ENCODE peak calls at places on chromosome 5, in seven cellular contexts. One of them, this sample, is unnamed.

GRCh38 chr5:50445281-50445949 is 4.3 kb upstream of the EMB start:
- DNase-seq in neural progenitor cell: no peak
- DNase-seq in GM12878: peak; percentile 62
- DNase-seq in endothelial cell of umbilical vein: no peak
- DNase-seq in PC-3: no peak
- DNase-seq in HCT116: no peak
- DNase-seq in GM23248: no peak
- DNase-seq in this sample: no peak

GRCh38 chr5:14545308-14545707 is 36.3 kb upstream of the OTULINL start:
- DNase-seq in GM12878: no peak
- DNase-seq in endothelial cell of umbilical vein: no peak
- DNase-seq in HCT116: no peak
- DNase-seq in PC-3: no peak
- DNase-seq in neural progenitor cell: no peak
- DNase-seq in GM23248: no peak
- DNase-seq in this sample: no peak

GRCh38 chr5:9395736-9396135 is 150.1 kb downstream of the SEMA5A start:
- DNase-seq in PC-3: no peak
- DNase-seq in GM12878: no peak
- DNase-seq in GM23248: no peak
- DNase-seq in neural progenitor cell: no peak
- DNase-seq in HCT116: no peak
- DNase-seq in endothelial cell of umbilical vein: no peak
- DNase-seq in this sample: no peak

GRCh38 chr5:67063791-67064190 is 132.8 kb downstream of the CD180 start:
- DNase-seq in neural progenitor cell: no peak
- DNase-seq in HCT116: no peak
- DNase-seq in endothelial cell of umbilical vein: peak; percentile 84
- DNase-seq in GM12878: no peak
- DNase-seq in GM23248: peak; percentile 4
- DNase-seq in PC-3: no peak
- DNase-seq in this sample: no peak

GRCh38 chr5:56270568-56271392 is 37.6 kb upstream of the ANKRD55 start:
- DNase-seq in PC-3: peak; percentile 77
- DNase-seq in neural progenitor cell: peak; percentile 89
- DNase-seq in HCT116: peak; percentile 62
- DNase-seq in GM12878: peak; percentile 62
- DNase-seq in GM23248: peak; percentile 90
- DNase-seq in endothelial cell of umbilical vein: peak; percentile 90
- DNase-seq in this sample: peak; percentile 25

GRCh38 chr5:16593013-16593412 is 23.8 kb downstream of the RETREG1 start:
- DNase-seq in PC-3: peak; percentile 30
- DNase-seq in GM23248: peak; percentile 94
- DNase-seq in HCT116: no peak
- DNase-seq in endothelial cell of umbilical vein: no peak
- DNase-seq in GM12878: no peak
- DNase-seq in neural progenitor cell: no peak
- DNase-seq in this sample: no peak

GRCh38 chr5:160923927-160924705 is 72.1 kb upstream of the ATP10B start:
- DNase-seq in PC-3: peak; percentile 34
- DNase-seq in neural progenitor cell: peak; percentile 74
- DNase-seq in GM23248: no peak
- DNase-seq in HCT116: no peak
- DNase-seq in GM12878: no peak
- DNase-seq in endothelial cell of umbilical vein: no peak
- DNase-seq in this sample: no peak

GRCh38 chr5:126410623-126411022 is 12.6 kb upstream of the GRAMD2B start:
- DNase-seq in GM12878: no peak
- DNase-seq in HCT116: no peak
- DNase-seq in GM23248: no peak
- DNase-seq in PC-3: no peak
- DNase-seq in neural progenitor cell: no peak
- DNase-seq in endothelial cell of umbilical vein: no peak
- DNase-seq in this sample: no peak

GRCh38 chr5:143964919-143965318 is 153.0 kb downstream of the HMHB1 start:
- DNase-seq in endothelial cell of umbilical vein: no peak
- DNase-seq in neural progenitor cell: no peak
- DNase-seq in GM23248: peak; percentile 36
- DNase-seq in HCT116: no peak
- DNase-seq in GM12878: no peak
- DNase-seq in PC-3: peak; percentile 64
- DNase-seq in this sample: no peak

GRCh38 chr5:120443607-120444006 is 20.5 kb upstream of the PRR16 start:
- DNase-seq in PC-3: no peak
- DNase-seq in neural progenitor cell: no peak
- DNase-seq in HCT116: no peak
- DNase-seq in GM23248: no peak
- DNase-seq in GM12878: no peak
- DNase-seq in endothelial cell of umbilical vein: no peak
- DNase-seq in this sample: no peak

GRCh38 chr5:40404613-40405012 is 275.1 kb upstream of the PTGER4 start:
- DNase-seq in neural progenitor cell: no peak
- DNase-seq in GM23248: no peak
- DNase-seq in GM12878: no peak
- DNase-seq in HCT116: no peak
- DNase-seq in PC-3: no peak
- DNase-seq in endothelial cell of umbilical vein: no peak
- DNase-seq in this sample: no peak

GRCh38 chr5:167916706-167917105 is 374.7 kb upstream of the WWC1 start:
- DNase-seq in HCT116: no peak
- DNase-seq in neural progenitor cell: peak; percentile 20
- DNase-seq in PC-3: no peak
- DNase-seq in endothelial cell of umbilical vein: no peak
- DNase-seq in GM12878: no peak
- DNase-seq in GM23248: peak; percentile 68
- DNase-seq in this sample: no peak

GRCh38 chr5:176152191-176152932 is 85.9 kb upstream of the SIMC1 start:
- DNase-seq in PC-3: no peak
- DNase-seq in neural progenitor cell: peak; percentile 93
- DNase-seq in endothelial cell of umbilical vein: no peak
- DNase-seq in GM12878: no peak
- DNase-seq in HCT116: no peak
- DNase-seq in GM23248: no peak
- DNase-seq in this sample: no peak

GRCh38 chr5:177357459-177358332 is at the start of gene RGS14:
- DNase-seq in GM12878: peak; percentile 77
- DNase-seq in HCT116: no peak
- DNase-seq in GM23248: peak; percentile 72
- DNase-seq in endothelial cell of umbilical vein: peak; percentile 56
- DNase-seq in PC-3: peak; percentile 70
- DNase-seq in neural progenitor cell: no peak
- DNase-seq in this sample: no peak

GRCh38 chr5:151106073-151106472 is 25.2 kb upstream of the TNIP1 start:
- DNase-seq in endothelial cell of umbilical vein: no peak
- DNase-seq in GM23248: no peak
- DNase-seq in HCT116: no peak
- DNase-seq in PC-3: no peak
- DNase-seq in neural progenitor cell: no peak
- DNase-seq in GM12878: no peak
- DNase-seq in this sample: no peak

GRCh38 chr5:3741372-3741770 is 145.7 kb downstream of the IRX1 start:
- DNase-seq in GM12878: no peak
- DNase-seq in neural progenitor cell: no peak
- DNase-seq in endothelial cell of umbilical vein: no peak
- DNase-seq in PC-3: peak; percentile 38
- DNase-seq in HCT116: no peak
- DNase-seq in GM23248: no peak
- DNase-seq in this sample: no peak

GRCh38 chr5:145967296-145967695 is 30.9 kb downstream of the SH3RF2 start:
- DNase-seq in neural progenitor cell: no peak
- DNase-seq in GM12878: no peak
- DNase-seq in PC-3: no peak
- DNase-seq in GM23248: no peak
- DNase-seq in HCT116: no peak
- DNase-seq in endothelial cell of umbilical vein: no peak
- DNase-seq in this sample: no peak

GRCh38 chr5:91224969-91225368 is 158.1 kb downstream of the ARRDC3 start:
- DNase-seq in endothelial cell of umbilical vein: no peak
- DNase-seq in GM12878: no peak
- DNase-seq in neural progenitor cell: no peak
- DNase-seq in GM23248: no peak
- DNase-seq in PC-3: no peak
- DNase-seq in HCT116: no peak
- DNase-seq in this sample: no peak

GRCh38 chr5:140221697-140222223 is 46.8 kb downstream of the CYSTM1 start:
- DNase-seq in PC-3: peak; percentile 80
- DNase-seq in HCT116: peak; percentile 59
- DNase-seq in neural progenitor cell: no peak
- DNase-seq in GM23248: peak; percentile 93
- DNase-seq in endothelial cell of umbilical vein: peak; percentile 39
- DNase-seq in GM12878: no peak
- DNase-seq in this sample: no peak

GRCh38 chr5:168782172-168782571 is 203.0 kb upstream of the PANK3 start:
- DNase-seq in PC-3: no peak
- DNase-seq in endothelial cell of umbilical vein: no peak
- DNase-seq in HCT116: no peak
- DNase-seq in GM23248: no peak
- DNase-seq in GM12878: no peak
- DNase-seq in neural progenitor cell: no peak
- DNase-seq in this sample: no peak

GRCh38 chr5:135239461-135240282 is 159.4 kb downstream of the MACROH2A1 start:
- DNase-seq in neural progenitor cell: no peak
- DNase-seq in endothelial cell of umbilical vein: no peak
- DNase-seq in GM23248: no peak
- DNase-seq in GM12878: no peak
- DNase-seq in HCT116: no peak
- DNase-seq in PC-3: no peak
- DNase-seq in this sample: no peak

GRCh38 chr5:138303365-138303764 is 28.2 kb downstream of the CDC25C start:
- DNase-seq in endothelial cell of umbilical vein: peak; percentile 12
- DNase-seq in GM23248: peak; percentile 26
- DNase-seq in PC-3: peak; percentile 6
- DNase-seq in neural progenitor cell: no peak
- DNase-seq in HCT116: no peak
- DNase-seq in GM12878: no peak
- DNase-seq in this sample: no peak

GRCh38 chr5:148968311-148968710 is 94.6 kb downstream of the SH3TC2 start:
- DNase-seq in HCT116: no peak
- DNase-seq in PC-3: peak; percentile 15
- DNase-seq in GM12878: no peak
- DNase-seq in neural progenitor cell: no peak
- DNase-seq in GM23248: peak; percentile 53
- DNase-seq in endothelial cell of umbilical vein: no peak
- DNase-seq in this sample: no peak

GRCh38 chr5:179370490-179371122 is 25.3 kb upstream of the ADAMTS2 start:
- DNase-seq in PC-3: no peak
- DNase-seq in HCT116: no peak
- DNase-seq in GM12878: no peak
- DNase-seq in GM23248: no peak
- DNase-seq in neural progenitor cell: no peak
- DNase-seq in endothelial cell of umbilical vein: no peak
- DNase-seq in this sample: no peak

GRCh38 chr5:157606046-157606445 is 30.5 kb upstream of the ADAM19 start:
- DNase-seq in endothelial cell of umbilical vein: no peak
- DNase-seq in PC-3: no peak
- DNase-seq in neural progenitor cell: no peak
- DNase-seq in GM23248: peak; percentile 17
- DNase-seq in HCT116: no peak
- DNase-seq in GM12878: no peak
- DNase-seq in this sample: no peak

DNA sequence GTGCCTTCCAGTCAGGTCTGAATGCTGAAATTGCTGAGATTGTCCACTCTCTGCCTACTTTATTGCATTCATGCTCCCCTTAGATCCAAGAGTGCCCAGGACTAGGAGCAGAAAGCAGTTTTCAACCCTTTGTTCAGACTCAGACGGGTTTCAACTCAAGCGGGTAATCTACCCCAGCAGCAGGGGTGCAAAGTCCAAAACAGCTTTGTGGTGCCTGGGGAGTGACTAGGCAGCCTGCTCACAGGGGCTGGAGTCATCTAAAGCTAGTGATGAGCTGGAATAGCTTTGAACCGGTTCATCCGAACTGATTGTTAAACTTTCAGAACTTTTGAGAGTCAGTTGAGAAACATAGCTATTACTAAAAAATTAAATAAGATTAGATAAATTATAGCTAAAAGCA is 71.0 kb upstream of the IQGAP2 start:
- DNase-seq in PC-3: no peak
- DNase-seq in neural progenitor cell: peak; percentile 36
- DNase-seq in GM23248: no peak
- DNase-seq in HCT116: no peak
- DNase-seq in GM12878: no peak
- DNase-seq in endothelial cell of umbilical vein: no peak
- DNase-seq in this sample: no peak
- H3K9ac ChIP-seq in PC-3: no peak overlapping the region
- H3K9ac ChIP-seq in neural progenitor cell: no peak overlapping the region
- H3K9ac ChIP-seq in GM23248: no peak overlapping the region
- H3K9ac ChIP-seq in HCT116: no peak overlapping the region
- H3K9ac ChIP-seq in GM12878: no peak overlapping the region
- H3K9ac ChIP-seq in endothelial cell of umbilical vein: no peak overlapping the region
- H3K9ac ChIP-seq in this sample: no peak overlapping the region

GRCh38 chr5:37840036-37840909 is at the start of gene GDNF:
- DNase-seq in PC-3: peak; percentile 41
- DNase-seq in neural progenitor cell: peak; percentile 70
- DNase-seq in GM23248: peak; percentile 86
- DNase-seq in endothelial cell of umbilical vein: peak; percentile 22
- DNase-seq in GM12878: no peak
- DNase-seq in HCT116: no peak
- DNase-seq in this sample: no peak
- TF ChIP-seq EZH2 in PC-3: no peak
- TF ChIP-seq EZH2 in neural progenitor cell: peak; percentile 55
- TF ChIP-seq EZH2 in GM23248: no peak
- TF ChIP-seq EZH2 in endothelial cell of umbilical vein: peak; percentile 6
- TF ChIP-seq EZH2 in GM12878: no peak
- TF ChIP-seq EZH2 in HCT116: no peak
- TF ChIP-seq EZH2 in this sample: no peak

GRCh38 chr5:42842860-42843641 is 31.4 kb upstream of the SELENOP start:
- DNase-seq in HCT116: no peak
- DNase-seq in GM12878: no peak
- DNase-seq in GM23248: peak; percentile 43
- DNase-seq in neural progenitor cell: no peak
- DNase-seq in endothelial cell of umbilical vein: no peak
- DNase-seq in PC-3: no peak
- DNase-seq in this sample: no peak
- H3K9ac ChIP-seq in HCT116: no peak overlapping the region
- H3K9ac ChIP-seq in GM12878: no peak overlapping the region
- H3K9ac ChIP-seq in GM23248: no peak overlapping the region
- H3K9ac ChIP-seq in neural progenitor cell: no peak overlapping the region
- H3K9ac ChIP-seq in endothelial cell of umbilical vein: no peak overlapping the region
- H3K9ac ChIP-seq in PC-3: no peak overlapping the region
- H3K9ac ChIP-seq in this sample: no peak overlapping the region

GRCh38 chr5:88142801-88143692 is 125.6 kb downstream of the TMEM161B start:
- DNase-seq in endothelial cell of umbilical vein: peak; percentile 15
- DNase-seq in HCT116: no peak
- DNase-seq in GM12878: no peak
- DNase-seq in neural progenitor cell: peak; percentile 45
- DNase-seq in PC-3: no peak
- DNase-seq in GM23248: peak; percentile 43
- DNase-seq in this sample: no peak
- TF ChIP-seq EZH2 in endothelial cell of umbilical vein: no peak
- TF ChIP-seq EZH2 in HCT116: no peak
- TF ChIP-seq EZH2 in GM12878: no peak
- TF ChIP-seq EZH2 in neural progenitor cell: peak; percentile 81
- TF ChIP-seq EZH2 in PC-3: no peak
- TF ChIP-seq EZH2 in GM23248: peak; percentile 7
- TF ChIP-seq EZH2 in this sample: peak; percentile 65

GRCh38 chr5:132094393-132095076 is 20.9 kb downstream of the CSF2 start:
- DNase-seq in endothelial cell of umbilical vein: peak; percentile 60
- DNase-seq in neural progenitor cell: no peak
- DNase-seq in GM12878: no peak
- DNase-seq in GM23248: peak; percentile 98
- DNase-seq in PC-3: peak; percentile 95
- DNase-seq in HCT116: no peak
- DNase-seq in this sample: peak; percentile 90
- H3K9ac ChIP-seq in endothelial cell of umbilical vein: no peak overlapping the region
- H3K9ac ChIP-seq in neural progenitor cell: no peak overlapping the region
- H3K9ac ChIP-seq in GM12878: no peak overlapping the region
- H3K9ac ChIP-seq in GM23248: peak overlapping the region; percentile 76
- H3K9ac ChIP-seq in PC-3: peak overlapping the region; percentile 75
- H3K9ac ChIP-seq in HCT116: no peak overlapping the region
- H3K9ac ChIP-seq in this sample: peak overlapping the region; percentile 56